ENCODE peak calls at places on chromosomes 12 and 14, in six cellular contexts. T is sigmoid colon, H is K562, Z is lung, I is neural progenitor cell, R is GM12878. G is an unnamed sample.

GRCh38 chr14:99512110-99512449 is 30.9 kb downstream of the CCNK start:
- DNase-seq in Z (no peak), I (no peak), T (no peak), R (no peak), H (no peak), G (no peak)

GRCh38 chr12:12086975-12087692 is 16.4 kb downstream of the BCL2L14 start:
- DNase-seq in R (no peak), I (peak; percentile 33), T (no peak), Z (no peak), H (no peak), G (no peak)

GRCh38 chr14:63362305-63362914 is 43.7 kb upstream of the GPHB5 start:
- DNase-seq in H (no peak), I (peak; percentile 50), T (no peak), R (no peak), Z (no peak), G (no peak)

GRCh38 chr14:91899213-91899612 is 31.9 kb upstream of the TC2N start:
- DNase-seq in R (no peak), T (no peak), I (no peak), Z (no peak), H (no peak), G (peak; percentile 23)

GRCh38 chr14:100871234-100872186 is 32.0 kb downstream of the RTL1 start:
- DNase-seq in R (no peak), H (peak; percentile 83), Z (no peak), T (no peak), I (no peak), G (peak; percentile 7)

GRCh38 chr12:49094104-49094948 is at the start of gene DHH:
- DNase-seq in I (peak; percentile 83), R (no peak), H (peak; percentile 80), T (no peak), Z (peak; percentile 42), G (no peak)

GRCh38 chr14:22478247-22478646 is 110.8 kb downstream of the DAD1 start:
- DNase-seq in Z (no peak), T (no peak), R (no peak), I (no peak), H (no peak), G (no peak)

GRCh38 chr12:9365296-9365695 is 157.1 kb upstream of the PZP start:
- DNase-seq in I (no peak), T (no peak), Z (no peak), H (no peak), R (no peak), G (no peak)

DNA sequence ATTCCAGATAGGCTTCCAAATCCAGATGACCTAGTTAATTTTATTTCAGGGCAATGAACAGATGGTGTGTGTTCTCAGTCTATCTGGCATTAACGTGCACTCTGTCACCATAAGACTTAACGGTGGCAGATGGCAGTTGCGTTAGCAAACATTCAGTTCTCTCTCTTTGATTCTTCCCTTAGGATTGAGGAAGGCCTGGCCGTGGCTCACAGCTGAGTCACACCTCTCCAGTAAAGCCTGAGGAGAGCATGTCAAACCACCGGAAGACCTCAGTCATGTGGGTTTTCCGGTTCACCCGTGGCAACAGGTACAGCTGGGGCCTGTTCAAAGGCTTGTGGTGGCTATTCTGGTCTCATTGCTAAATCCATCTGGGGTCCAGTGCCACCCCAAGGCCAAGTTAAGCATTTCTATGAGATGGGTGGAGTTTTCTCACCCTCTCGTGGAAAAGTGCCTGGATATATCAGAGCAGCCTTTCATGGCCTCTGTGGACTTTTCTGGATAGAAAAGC is 545.1 kb upstream of the ATP2B1 start:
- DNase-seq in H (no peak), Z (peak; percentile 43), I (no peak), T (peak; percentile 87), R (peak; percentile 59), G (peak; percentile 85)
- TF ChIP-seq CTCF in H (no peak), Z (no peak), I (no peak), T (no peak), R (peak; percentile 39), G (peak; percentile 28)

GRCh38 chr12:29726741-29727348 is 56.9 kb downstream of the TMTC1 start:
- DNase-seq in T (no peak), Z (no peak), R (no peak), H (no peak), I (no peak), G (no peak)

GRCh38 chr12:29726321-29726692 is 57.4 kb downstream of the TMTC1 start:
- DNase-seq in Z (no peak), T (no peak), I (no peak), H (no peak), R (no peak), G (no peak)

GRCh38 chr12:29730481-29730880 is 53.3 kb downstream of the TMTC1 start:
- DNase-seq in R (no peak), T (no peak), I (no peak), Z (no peak), H (no peak), G (no peak)

GRCh38 chr12:29725587-29726320 is 58.0 kb downstream of the TMTC1 start:
- DNase-seq in Z (no peak), I (no peak), H (no peak), T (peak; percentile 72), R (peak; percentile 54), G (no peak)

GRCh38 chr12:29728033-29728432 is 55.7 kb downstream of the TMTC1 start:
- DNase-seq in Z (no peak), I (no peak), R (no peak), H (no peak), T (no peak), G (no peak)
- H3K27ac ChIP-seq in Z (peak overlapping the region; percentile 37), I (no peak overlapping the region), R (no peak overlapping the region), H (no peak overlapping the region), T (peak overlapping the region; percentile 83), G (no peak overlapping the region)

GRCh38 chr12:115811929-115812328 is 465.6 kb downstream of the MED13L start:
- DNase-seq in Z (no peak), R (no peak), T (no peak), I (no peak), H (no peak), G (no peak)
- TF ChIP-seq CTCF in Z (no peak), R (no peak), T (no peak), I (no peak), H (no peak), G (no peak)

DNA sequence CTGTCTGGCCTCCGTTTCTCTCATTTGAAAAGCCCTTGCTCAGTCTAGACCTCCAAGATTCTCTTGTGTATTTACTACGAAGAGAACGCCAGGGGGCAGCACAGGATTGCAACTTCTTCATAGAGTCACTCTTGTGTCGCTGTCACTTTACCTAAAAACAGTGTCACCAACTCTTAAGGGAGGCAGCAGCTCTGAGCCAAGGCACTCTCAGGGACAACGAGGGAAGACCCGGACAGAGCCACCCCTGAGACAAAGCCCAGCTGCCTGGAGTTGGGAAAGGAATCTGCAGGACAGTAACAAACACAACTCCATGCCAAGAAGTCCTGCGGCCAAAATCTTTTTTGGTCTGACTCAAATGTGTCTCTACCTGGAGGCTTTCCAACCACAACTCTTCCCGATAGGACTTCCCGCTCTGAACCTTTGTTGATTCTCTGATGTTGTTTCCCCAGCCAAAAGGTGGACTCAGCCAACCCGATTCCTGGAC is 9.6 kb upstream of the RPAP3 start:
- DNase-seq in H (peak; percentile 92), T (peak; percentile 94), I (peak; percentile 92), Z (peak; percentile 81), R (no peak), G (peak; percentile 55)
- H3K27ac ChIP-seq in H (no peak overlapping the region), T (peak overlapping the region; percentile 88), I (no peak overlapping the region), Z (peak overlapping the region; percentile 40), R (no peak overlapping the region), G (peak overlapping the region; percentile 8)

GRCh38 chr12:111048991-111049390 is 128.6 kb upstream of the MYL2 start:
- DNase-seq in Z (no peak), H (no peak), T (no peak), I (no peak), R (no peak), G (no peak)
- TF ChIP-seq CTCF in Z (no peak), H (no peak), T (no peak), I (no peak), R (no peak), G (no peak)

GRCh38 chr14:88492272-88493089 is 62.3 kb downstream of the PTPN21 start:
- DNase-seq in T (peak; percentile 76), Z (peak; percentile 83), H (peak; percentile 75), I (peak; percentile 86), R (peak; percentile 19), G (peak; percentile 74)
- H3K27ac ChIP-seq in T (no peak overlapping the region), Z (no peak overlapping the region), H (no peak overlapping the region), I (no peak overlapping the region), R (no peak overlapping the region), G (no peak overlapping the region)

DNA sequence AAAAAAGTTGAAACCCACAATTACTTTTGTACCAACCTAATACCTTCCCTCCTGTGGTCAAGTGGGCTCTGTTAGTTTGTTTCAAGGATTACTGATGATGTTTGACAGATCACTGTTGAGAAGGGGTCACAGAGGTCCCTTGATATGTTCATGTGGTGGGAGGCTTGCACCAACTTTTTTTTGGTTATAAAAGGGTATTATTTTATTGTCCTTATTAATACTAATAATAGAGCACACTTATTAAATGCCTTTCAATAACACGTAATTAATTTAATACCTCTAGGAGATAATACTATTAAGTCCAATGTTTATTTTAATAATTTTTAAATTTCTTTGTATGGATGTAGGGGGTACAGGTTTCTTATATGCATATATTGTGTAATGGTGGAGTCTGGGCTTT is 4.4 kb downstream of the UBE3B start:
- DNase-seq in H (no peak), T (no peak), R (no peak), Z (no peak), I (no peak), G (no peak)
- TF ChIP-seq CTCF in H (no peak), T (no peak), R (no peak), Z (no peak), I (no peak), G (no peak)

DNA sequence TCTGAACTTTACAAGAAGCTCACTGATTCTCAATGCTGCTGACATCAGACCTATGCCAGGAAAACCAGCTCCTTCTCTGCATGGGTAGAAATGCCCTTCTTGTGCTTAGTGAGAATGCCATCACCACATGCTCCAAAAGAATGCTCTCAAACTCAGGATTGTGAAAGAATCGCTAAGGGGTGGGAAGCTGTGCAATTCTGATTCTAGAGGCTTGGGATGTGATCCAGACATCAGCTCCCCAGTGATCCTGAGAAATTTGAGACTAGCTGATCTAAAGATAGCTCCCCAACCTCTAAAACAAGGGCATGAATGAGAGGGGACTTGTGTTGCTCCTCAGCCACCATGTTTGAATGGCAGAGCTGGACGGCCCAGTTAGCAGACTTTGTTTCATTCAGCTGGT is 113.1 kb downstream of the DPF3 start:
- DNase-seq in H (no peak), R (no peak), I (no peak), T (no peak), Z (peak; percentile 1), G (no peak)
- H3K27ac ChIP-seq in H (no peak overlapping the region), R (no peak overlapping the region), I (no peak overlapping the region), T (no peak overlapping the region), Z (no peak overlapping the region), G (no peak overlapping the region)

GRCh38 chr12:30437044-30437443 is 258.6 kb downstream of the IPO8 start:
- DNase-seq in I (no peak), Z (no peak), R (no peak), H (no peak), T (no peak), G (no peak)
- TF ChIP-seq CTCF in I (no peak), Z (no peak), R (no peak), H (no peak), T (no peak), G (no peak)

G was measured in RWPE1.